ENCODE peak calls at places on chromosomes 6 and 20, in five cellular contexts. N is cardiac muscle cell, D is aorta, E is K562, Z is Peyer's patch. K is an unnamed sample. For H3K9me3, the result is how much of the 10 kb centered on the place peaks cover.

GRCh38 chr20:47753571-47754120 is 31.6 kb downstream of the SULF2 start:
- DNase-seq in N (no peak), D (no peak), E (no peak), Z (no peak), K (no peak)

GRCh38 chr6:34791164-34791841 is 580 bp upstream of the BLTP3A start:
- DNase-seq in N (peak), D (peak), E (peak), Z (peak), K (peak)

GRCh38 chr6:134173007-134173690 is 120.7 kb upstream of the SLC2A12 start:
- DNase-seq in N (peak), D (no peak), E (no peak), Z (no peak), K (no peak)

GRCh38 chr6:75202676-75203131 is 3.1 kb downstream of the COL12A1 start:
- DNase-seq in N (peak), D (no peak), E (no peak), Z (no peak), K (peak)

GRCh38 chr6:116536216-116536621 is 9.3 kb downstream of the TRAPPC3L start:
- DNase-seq in N (peak), D (no peak), E (peak), Z (no peak), K (no peak)

GRCh38 chr6:148779142-148779562 is 32.3 kb downstream of the UST start:
- DNase-seq in N (peak), D (no peak), E (no peak), Z (no peak), K (no peak)

GRCh38 chr6:7523922-7524321 is 17.5 kb upstream of the DSP start:
- DNase-seq in N (no peak), D (no peak), E (no peak), Z (no peak), K (no peak)

GRCh38 chr6:134105903-134106302 is 53.5 kb upstream of the SLC2A12 start:
- DNase-seq in N (no peak), D (no peak), E (no peak), Z (no peak), K (no peak)

GRCh38 chr6:88050140-88050818 is 2.6 kb downstream of the SPACA1 start:
- DNase-seq in N (no peak), D (no peak), E (no peak), Z (no peak), K (no peak)

GRCh38 chr6:19616022-19616421 is 221.1 kb upstream of the ID4 start:
- DNase-seq in N (no peak), D (no peak), E (no peak), Z (no peak), K (no peak)

GRCh38 chr6:129981598-129981997 is 36.8 kb upstream of the L3MBTL3 start:
- DNase-seq in N (peak), D (no peak), E (peak), Z (no peak), K (no peak)

GRCh38 chr6:136784910-136785746 is 7.1 kb downstream of the MAP3K5 start:
- DNase-seq in N (peak), D (peak), E (peak), Z (no peak), K (no peak)

GRCh38 chr6:65631711-65632110 is 75.3 kb downstream of the EYS start:
- DNase-seq in N (no peak), D (no peak), E (no peak), Z (no peak), K (no peak)

GRCh38 chr6:148577687-148578488 is 168.9 kb upstream of the UST start:
- DNase-seq in N (peak), D (peak), E (peak), Z (no peak), K (peak)

GRCh38 chr6:54892831-54893230 is 46.3 kb downstream of the FAM83B start:
- DNase-seq in N (peak), D (no peak), E (no peak), Z (no peak), K (peak)

GRCh38 chr20:45372646-45373352 is 5.3 kb downstream of the TP53TG5 start:
- DNase-seq in N (peak), D (peak), E (no peak), Z (peak), K (no peak)

GRCh38 chr6:30103630-30104179 is 9.2 kb downstream of the TRIM31 start:
- DNase-seq in N (no peak), D (no peak), E (no peak), Z (no peak), K (no peak)
- H3K9me3 ChIP-seq in N (under half), D (under half), E (under half), Z (under half), K (under half)

DNA sequence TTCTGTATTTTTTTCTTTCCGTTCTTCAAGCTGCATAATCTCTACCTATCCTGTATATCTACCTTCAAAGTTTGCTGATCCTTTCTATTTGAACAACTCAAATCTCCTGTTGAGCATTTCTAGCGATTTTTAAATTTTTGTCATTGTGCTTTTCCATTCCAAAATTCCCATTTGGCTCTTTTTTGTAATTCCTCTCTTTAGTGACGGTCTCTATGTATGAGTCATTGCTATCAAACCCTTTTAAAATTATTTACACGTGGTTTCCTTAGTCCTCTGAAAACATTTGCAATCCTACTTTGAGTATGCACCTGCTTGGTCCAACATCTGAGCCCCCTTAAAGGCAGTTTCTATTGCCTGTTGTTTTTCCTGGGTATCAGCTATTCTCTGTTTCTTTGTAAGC is 100.5 kb upstream of the FOXC1 start:
- DNase-seq in N (no peak), D (no peak), E (no peak), Z (no peak), K (no peak)
- H3K9me3 ChIP-seq in N (under half), D (under half), E (under half), Z (under half), K (under half)

GRCh38 chr6:15341311-15341710 is 95.4 kb downstream of the JARID2 start:
- DNase-seq in N (no peak), D (no peak), E (no peak), Z (no peak), K (peak)

GRCh38 chr6:15338462-15338861 is 92.6 kb downstream of the JARID2 start:
- DNase-seq in N (no peak), D (no peak), E (no peak), Z (no peak), K (no peak)

GRCh38 chr6:15340105-15340601 is 94.3 kb downstream of the JARID2 start:
- DNase-seq in N (no peak), D (no peak), E (no peak), Z (no peak), K (no peak)

GRCh38 chr6:15342114-15342513 is 96.2 kb downstream of the JARID2 start:
- DNase-seq in N (no peak), D (no peak), E (no peak), Z (no peak), K (no peak)

DNA sequence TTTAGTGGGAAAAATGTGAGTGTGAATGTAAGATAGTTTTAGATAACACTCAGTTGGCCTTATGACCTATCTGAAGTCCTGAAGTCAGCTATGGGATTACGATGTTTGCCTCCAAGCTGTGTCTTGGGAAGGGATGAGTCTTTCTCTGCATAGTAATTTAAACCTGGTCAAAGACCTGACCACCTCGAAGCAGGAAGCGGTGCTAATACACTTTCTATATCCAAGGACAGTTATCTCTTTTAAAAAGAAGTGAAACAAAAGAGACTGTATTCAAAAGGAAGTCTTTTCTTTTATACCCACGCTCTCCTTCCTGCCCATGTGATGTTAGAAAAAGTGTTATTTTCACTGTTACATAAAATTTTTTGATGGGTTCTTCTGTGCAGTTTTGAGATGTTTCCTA is 94.9 kb downstream of the JARID2 start:
- DNase-seq in N (no peak), D (no peak), E (no peak), Z (no peak), K (no peak)
- H3K9me3 ChIP-seq in N (under half), D (under half), E (under half), Z (under half), K (under half)

DNA sequence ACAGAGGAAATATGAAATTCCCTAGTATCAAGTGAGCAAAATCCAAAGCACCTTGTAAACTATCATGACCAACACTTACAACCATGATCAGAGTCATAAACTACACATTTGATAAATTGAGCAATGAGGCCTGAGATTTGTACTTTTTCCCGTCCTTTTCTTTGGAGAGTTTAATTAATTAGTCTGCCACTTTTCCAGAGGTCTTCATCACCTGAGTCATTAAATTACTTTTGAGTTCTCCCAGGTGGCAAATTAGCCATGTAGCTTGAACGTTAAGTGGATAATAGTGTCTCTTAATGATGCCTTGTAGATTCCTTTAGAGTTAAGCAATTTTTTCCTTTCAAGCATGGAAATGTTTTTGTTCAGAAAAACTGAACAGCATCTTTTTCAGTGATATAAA is 75.6 kb downstream of the RNF217 start:
- DNase-seq in N (no peak), D (no peak), E (no peak), Z (no peak), K (no peak)
- H3K9me3 ChIP-seq in N (under half), D (under half), E (under half), Z (under half), K (under half)

DNA sequence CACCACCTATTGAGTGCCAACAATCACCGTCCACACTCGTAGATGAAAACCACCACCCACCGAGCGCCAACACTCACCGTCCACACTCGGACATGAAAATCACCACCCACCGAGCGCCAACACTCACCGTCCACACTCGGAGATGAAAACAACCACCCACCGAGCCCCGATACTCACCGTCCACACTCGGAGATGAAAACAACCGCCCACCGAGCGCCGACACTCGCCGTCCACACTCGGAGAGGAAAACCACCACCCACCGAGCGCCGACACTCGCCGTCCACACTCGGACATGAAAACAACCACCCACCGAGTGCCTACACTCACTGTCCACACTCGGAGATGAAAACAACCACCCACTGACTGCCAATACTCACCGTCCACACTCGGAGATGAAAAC is 129.3 kb downstream of the IRF4 start:
- DNase-seq in N (no peak), D (no peak), E (no peak), Z (no peak), K (no peak)
- H3K9me3 ChIP-seq in N (under half), D (under half), E (under half), Z (under half), K (under half)

K was measured in MG63.